ENCODE peak calls at places on chromosomes 6 and 20, in seven cellular contexts. Z is breast epithelium, M is transverse colon, Q is Calu3, T is astrocyte, X is A549, P is heart right ventricle. A is an unnamed sample.

GRCh38 chr6:1263039-1263849 is 48.7 kb upstream of the FOXQ1 start:
- DNase-seq in Z (no peak), M (no peak), Q (no peak), T (peak; percentile 6), X (peak; percentile 28), P (no peak), A (no peak)

GRCh38 chr6:16956371-16956770 is 145.5 kb upstream of the STMND1 start:
- DNase-seq in Z (no peak), M (no peak), Q (no peak), T (peak; percentile 13), X (no peak), P (no peak), A (no peak)

GRCh38 chr20:25486377-25486776 is 78.9 kb downstream of the GINS1 start:
- DNase-seq in Z (no peak), M (no peak), Q (no peak), T (no peak), X (no peak), P (no peak), A (no peak)

GRCh38 chr6:74752303-74752702 is 453.6 kb downstream of the COL12A1 start:
- DNase-seq in Z (no peak), M (no peak), Q (no peak), T (no peak), X (no peak), P (no peak), A (no peak)

GRCh38 chr6:146859795-146860495 is 261.2 kb downstream of the ADGB start:
- DNase-seq in Z (no peak), M (no peak), Q (no peak), T (peak; percentile 57), X (no peak), P (no peak), A (no peak)

GRCh38 chr6:149095842-149096241 is 221.7 kb upstream of the TAB2 start:
- DNase-seq in Z (no peak), M (no peak), Q (no peak), T (no peak), X (no peak), P (no peak), A (no peak)

GRCh38 chr6:110885526-110885925 is 10.9 kb downstream of the AMD1 start:
- DNase-seq in Z (no peak), M (no peak), Q (no peak), T (no peak), X (no peak), P (no peak), A (no peak)

GRCh38 chr6:56036911-56037310 is 161.5 kb upstream of the BMP5 start:
- DNase-seq in Z (no peak), M (no peak), Q (no peak), T (no peak), X (no peak), P (no peak), A (no peak)

GRCh38 chr20:57769756-57770155 is 59.9 kb upstream of the PMEPA1 start:
- DNase-seq in Z (no peak), M (no peak), Q (no peak), T (no peak), X (no peak), P (no peak), A (no peak)

GRCh38 chr20:62668441-62669027 is 26.2 kb downstream of the SLCO4A1 start:
- DNase-seq in Z (peak; percentile 64), M (peak; percentile 81), Q (peak; percentile 89), T (peak; percentile 37), X (peak; percentile 72), P (peak; percentile 58), A (peak; percentile 87)

GRCh38 chr20:51597389-51598231 is 55.1 kb upstream of the NFATC2 start:
- DNase-seq in Z (no peak), M (no peak), Q (no peak), T (no peak), X (no peak), P (no peak), A (no peak)

GRCh38 chr20:41058674-41059008 is 30.0 kb downstream of the TOP1 start:
- DNase-seq in Z (no peak), M (no peak), Q (no peak), T (no peak), X (no peak), P (no peak), A (no peak)

GRCh38 chr20:33132858-33133615 is 34.9 kb upstream of the BPIFA2 start:
- DNase-seq in Z (no peak), M (no peak), Q (no peak), T (no peak), X (no peak), P (no peak), A (no peak)

GRCh38 chr20:12252793-12253192 is 335.1 kb downstream of the BTBD3 start:
- DNase-seq in Z (no peak), M (no peak), Q (no peak), T (peak; percentile 41), X (no peak), P (no peak), A (no peak)

GRCh38 chr6:140052757-140053729 is 678.6 kb upstream of the CITED2 start:
- DNase-seq in Z (no peak), M (no peak), Q (no peak), T (peak; percentile 38), X (peak; percentile 17), P (no peak), A (peak; percentile 42)

GRCh38 chr20:3312940-3313656 is 74.1 kb upstream of the SLC4A11 start:
- DNase-seq in Z (no peak), M (no peak), Q (no peak), T (peak; percentile 46), X (peak; percentile 70), P (no peak), A (peak; percentile 19)

GRCh38 chr6:110689275-110689935 is 125.9 kb downstream of the CDK19 start:
- DNase-seq in Z (no peak), M (no peak), Q (peak; percentile 40), T (no peak), X (no peak), P (no peak), A (no peak)

GRCh38 chr6:32484614-32484998 is 44.9 kb downstream of the HLA-DRA start:
- DNase-seq in Z (no peak), M (no peak), Q (no peak), T (no peak), X (no peak), P (no peak), A (no peak)

GRCh38 chr20:62123450-62124118 is 1.3 kb downstream of the LSM14B start:
- DNase-seq in Z (no peak), M (no peak), Q (no peak), T (peak; percentile 63), X (no peak), P (no peak), A (no peak)

GRCh38 chr20:34815636-34816035 is 9.8 kb downstream of the NCOA6 start:
- DNase-seq in Z (no peak), M (no peak), Q (no peak), T (no peak), X (no peak), P (no peak), A (no peak)

GRCh38 chr6:33374359-33374910 is 17.2 kb upstream of the KIFC1 start:
- DNase-seq in Z (no peak), M (no peak), Q (no peak), T (no peak), X (no peak), P (no peak), A (no peak)

GRCh38 chr6:116536216-116536621 is 9.3 kb downstream of the TRAPPC3L start:
- DNase-seq in Z (no peak), M (no peak), Q (peak; percentile 28), T (peak; percentile 50), X (peak; percentile 57), P (no peak), A (no peak)

GRCh38 chr20:63151554-63152321 is 64.2 kb downstream of the YTHDF1 start:
- DNase-seq in Z (no peak), M (no peak), Q (no peak), T (no peak), X (no peak), P (peak; percentile 16), A (no peak)

GRCh38 chr6:246349-246748 is 45.9 kb upstream of the DUSP22 start:
- DNase-seq in Z (no peak), M (no peak), Q (no peak), T (no peak), X (no peak), P (no peak), A (no peak)

GRCh38 chr6:121319112-121319553 is 15.1 kb downstream of the TBC1D32 start:
- DNase-seq in Z (no peak), M (no peak), Q (no peak), T (no peak), X (peak; percentile 24), P (no peak), A (no peak)
- TF ChIP-seq CTCF in Z (no peak), M (peak; percentile 42), Q (no peak), T (peak; percentile 49), X (peak; percentile 53), P (peak; percentile 59), A (peak; percentile 39)

DNA sequence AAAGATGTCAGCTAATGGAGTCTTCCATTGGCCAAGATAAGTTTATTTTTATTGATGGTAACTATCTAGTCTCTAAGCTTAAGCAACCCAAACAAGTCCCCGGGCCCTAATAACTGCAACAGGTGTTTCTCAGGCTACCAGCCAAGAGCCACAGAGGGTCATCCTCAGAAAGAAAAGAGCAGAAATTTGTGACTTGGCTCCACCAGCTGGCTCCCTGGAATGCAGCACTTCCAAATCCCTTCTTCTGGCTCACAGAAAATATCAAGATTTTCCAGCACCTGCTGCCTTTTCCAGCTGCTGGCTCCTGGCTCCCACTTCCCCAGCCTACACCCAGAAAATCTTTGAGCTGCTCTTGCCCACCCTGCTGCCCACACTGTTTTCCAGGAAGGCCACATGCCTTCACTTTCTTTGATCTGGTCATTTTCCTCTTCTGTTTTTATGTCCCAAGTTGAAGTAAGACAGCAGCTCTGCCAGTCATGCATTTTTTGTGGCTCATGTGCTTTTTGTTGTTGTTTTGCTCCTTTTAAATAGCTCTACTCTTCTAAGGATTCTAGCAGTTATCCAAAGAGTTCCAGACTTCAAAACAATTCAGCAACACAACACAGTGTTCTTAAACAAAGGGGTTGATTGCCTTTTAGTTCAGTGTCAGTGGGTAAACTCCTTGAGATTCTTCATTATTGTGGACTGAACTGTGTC is 151.0 kb upstream of the SMLR1 start:
- DNase-seq in Z (no peak), M (peak; percentile 9), Q (no peak), T (no peak), X (no peak), P (no peak), A (peak; percentile 62)
- TF ChIP-seq CTCF in Z (no peak), M (no peak), Q (no peak), T (no peak), X (no peak), P (no peak), A (no peak)

GRCh38 chr6:28603920-28604319 is 78.2 kb downstream of the GPX5 start:
- DNase-seq in Z (no peak), M (no peak), Q (no peak), T (no peak), X (no peak), P (no peak), A (no peak)

GRCh38 chr6:28607990-28608389 is 82.3 kb downstream of the GPX5 start:
- DNase-seq in Z (no peak), M (no peak), Q (no peak), T (no peak), X (no peak), P (no peak), A (peak; percentile 78)

GRCh38 chr6:28609672-28610071 is 84.0 kb downstream of the GPX5 start:
- DNase-seq in Z (no peak), M (no peak), Q (no peak), T (no peak), X (no peak), P (no peak), A (no peak)

GRCh38 chr6:28606424-28607391 is 81.0 kb downstream of the GPX5 start:
- DNase-seq in Z (no peak), M (no peak), Q (peak; percentile 82), T (peak; percentile 70), X (peak; percentile 91), P (no peak), A (peak; percentile 57)
- TF ChIP-seq CTCF in Z (peak; percentile 10), M (no peak), Q (peak; percentile 59), T (peak; percentile 43), X (peak; percentile 28), P (peak; percentile 7), A (no peak)

GRCh38 chr6:81561731-81562130 is 190.8 kb downstream of the TENT5A start:
- DNase-seq in Z (no peak), M (no peak), Q (no peak), T (no peak), X (no peak), P (no peak), A (no peak)
- TF ChIP-seq CTCF in Z (no peak), M (no peak), Q (no peak), T (no peak), X (no peak), P (no peak), A (no peak)

A was measured in testis.